ENCODE peak calls at places on chromosome 16, in eight cellular contexts. S is DND-41; A is C1 segment of cervical spinal cord; W is stimulated activated CD4-positive, alpha-beta T cell treated with anti-CD3 and anti-CD28 coated beads, Interleukin-4, amount 100 ng/mL, for 4 hours; Z is EL; U is NCI-H446 treated with DMSO at 0.1 percent for 48 hours; T is LHCN-M2; I is activated T-helper 1 cell treated with Interleukin-2 at 50 U/mL for 16 hours. P is an unnamed sample.

GRCh38 chr16:58411336-58411735 is 19.1 kb downstream of the GINS3 start:
- DNase-seq in S (no peak), T (no peak), U (no peak), A (no peak), W (no peak), Z (no peak), I (no peak), P (no peak)

GRCh38 chr16:10362077-10362863 is 23.6 kb upstream of the ATF7IP2 start:
- DNase-seq in S (peak; percentile 79), U (no peak), Z (no peak), W (no peak), A (no peak), T (no peak), I (no peak), P (no peak)

GRCh38 chr16:50613281-50613991 is 65.2 kb downstream of the NKD1 start:
- DNase-seq in T (peak; percentile 16), W (no peak), A (no peak), U (no peak), Z (no peak), S (no peak), I (no peak), P (no peak)

GRCh38 chr16:89443727-89444084 is 46.7 kb downstream of the ANKRD11 start:
- DNase-seq in W (no peak), I (no peak), S (no peak), Z (no peak), T (no peak), A (no peak), U (no peak), P (no peak)

GRCh38 chr16:637081-638018 is 1.2 kb upstream of the METTL26 start:
- DNase-seq in T (peak; percentile 82), U (no peak), S (no peak), I (peak; percentile 77), A (peak; percentile 27), W (peak; percentile 79), Z (peak; percentile 87), P (peak; percentile 81)

GRCh38 chr16:69253796-69254426 is 57.2 kb upstream of the VPS4A start:
- DNase-seq in Z (no peak), A (no peak), W (no peak), S (no peak), T (no peak), U (no peak), I (no peak), P (no peak)

GRCh38 chr16:85210423-85211169 is 98.3 kb upstream of the CIBAR2 start:
- DNase-seq in T (peak; percentile 66), I (no peak), A (no peak), Z (peak; percentile 90), U (no peak), W (no peak), S (no peak), P (peak; percentile 92)

GRCh38 chr16:30956601-30957455 is 726 bp upstream of the SETD1A start:
- DNase-seq in I (peak; percentile 76), A (peak; percentile 71), W (peak; percentile 92), U (peak; percentile 60), Z (peak; percentile 87), S (peak; percentile 89), T (peak; percentile 84), P (peak; percentile 81)

GRCh38 chr16:3137267-3137666 is 2.4 kb downstream of the ZNF213 start:
- DNase-seq in I (no peak), Z (no peak), U (no peak), S (no peak), A (no peak), T (no peak), W (no peak), P (no peak)

GRCh38 chr16:88854306-88855111 is 2.2 kb downstream of the GALNS start:
- DNase-seq in A (no peak), S (peak; percentile 29), Z (no peak), U (no peak), W (peak; percentile 6), I (no peak), T (no peak), P (no peak)

GRCh38 chr16:72371307-72372081 is 199.5 kb upstream of the PMFBP1 start:
- DNase-seq in W (no peak), Z (peak; percentile 45), I (no peak), T (peak; percentile 59), A (no peak), U (no peak), S (no peak), P (peak; percentile 25)

GRCh38 chr16:28258571-28258970 is 33.8 kb upstream of the SBK1 start:
- DNase-seq in Z (no peak), U (no peak), W (no peak), S (no peak), I (no peak), A (no peak), T (no peak), P (peak; percentile 4)

GRCh38 chr16:64242510-64242909 is 879.4 kb downstream of the CDH11 start:
- DNase-seq in I (no peak), Z (no peak), W (no peak), S (no peak), A (no peak), T (no peak), U (peak; percentile 20), P (no peak)

GRCh38 chr16:85761866-85762265 is 11.0 kb upstream of the C16orf74 start:
- DNase-seq in Z (no peak), U (no peak), I (no peak), S (no peak), A (no peak), T (no peak), W (no peak), P (no peak)

GRCh38 chr16:88703486-88704309 is 2.5 kb downstream of the RNF166 start:
- DNase-seq in S (peak; percentile 93), I (peak; percentile 69), T (no peak), A (no peak), Z (no peak), W (peak; percentile 67), U (no peak), P (no peak)

GRCh38 chr16:87822002-87822390 is 47.3 kb downstream of the SLC7A5 start:
- DNase-seq in U (no peak), W (no peak), A (no peak), T (no peak), I (no peak), Z (no peak), S (no peak), P (no peak)

GRCh38 chr16:2035431-2036199 is 8.9 kb downstream of the NHERF2 start:
- DNase-seq in W (no peak), T (peak; percentile 74), S (no peak), A (no peak), U (no peak), I (no peak), Z (peak; percentile 96), P (peak; percentile 77)

GRCh38 chr16:58661199-58661830 is 23.3 kb downstream of the SLC38A7 start:
- DNase-seq in T (peak; percentile 87), Z (peak; percentile 89), S (no peak), U (peak; percentile 31), I (no peak), W (no peak), A (peak; percentile 28), P (peak; percentile 91)

GRCh38 chr16:11098601-11099377 is 154.4 kb downstream of the CLEC16A start:
- DNase-seq in S (no peak), A (no peak), Z (no peak), T (no peak), W (no peak), I (no peak), U (no peak), P (no peak)

GRCh38 chr16:70157477-70158260 is 15.9 kb upstream of the CLEC18C start:
- DNase-seq in S (no peak), Z (no peak), A (no peak), I (no peak), U (no peak), T (no peak), W (no peak), P (no peak)

GRCh38 chr16:525520-526180 is 1.9 kb upstream of the CAPN15 start:
- DNase-seq in T (peak; percentile 89), S (no peak), A (no peak), W (peak; percentile 85), Z (peak; percentile 93), I (peak; percentile 31), U (peak; percentile 11), P (peak; percentile 92)

GRCh38 chr16:12426122-12426521 is 377.6 kb downstream of the CPPED1 start:
- DNase-seq in W (no peak), A (no peak), U (peak; percentile 97), Z (no peak), I (no peak), S (no peak), T (peak; percentile 28), P (peak; percentile 26)

GRCh38 chr16:47617732-47618131 is 156.6 kb downstream of the PHKB start:
- DNase-seq in T (no peak), Z (no peak), U (no peak), S (no peak), I (no peak), A (no peak), W (no peak), P (no peak)

GRCh38 chr16:57380671-57381462 is 8.6 kb downstream of the CX3CL1 start:
- DNase-seq in U (no peak), S (peak; percentile 15), Z (no peak), I (no peak), A (no peak), T (peak; percentile 9), W (no peak), P (peak; percentile 11)

GRCh38 chr16:21326459-21326858 is 48.4 kb upstream of the CRYM start:
- DNase-seq in A (no peak), S (no peak), T (no peak), I (no peak), W (no peak), U (no peak), Z (no peak), P (no peak)

GRCh38 chr16:27973678-27974077 is 89.8 kb downstream of the GSG1L start:
- DNase-seq in Z (no peak), S (no peak), A (no peak), U (no peak), I (no peak), W (no peak), T (no peak), P (no peak)

GRCh38 chr16:81544261-81544660 is 99.7 kb downstream of the CMIP start:
- DNase-seq in S (no peak), U (no peak), I (no peak), W (no peak), T (no peak), A (no peak), Z (no peak), P (no peak)

GRCh38 chr16:67024384-67024896 is 4.5 kb upstream of the CBFB start:
- DNase-seq in Z (no peak), I (no peak), A (no peak), S (peak; percentile 1), W (no peak), U (no peak), T (no peak), P (no peak)